ENCODE peak calls at places on chromosomes 4 and X, in four cellular contexts. W is SK-N-SH, M is GM12878, K is neural progenitor cell. S is an unnamed sample. For H3K36me3, the result is how much of the 10 kb centered on the place peaks cover.

GRCh38 chrX:24117288-24117687 is 32.2 kb upstream of the ZFX start:
- DNase-seq in K (no peak), M (no peak), W (no peak), S (no peak)

GRCh38 chr4:52317361-52317879 is 266.3 kb downstream of the SPATA18 start:
- DNase-seq in W (no peak), M (no peak), K (no peak), S (no peak)

GRCh38 chr4:7771056-7771455 is 168.6 kb downstream of the AFAP1 start:
- DNase-seq in K (no peak), M (no peak), W (no peak), S (no peak)

GRCh38 chr4:1035510-1035909 is 24.1 kb downstream of the FGFRL1 start:
- DNase-seq in W (no peak), K (no peak), M (no peak), S (no peak)

GRCh38 chr4:123168812-123169211 is 227.8 kb upstream of the SPRY1 start:
- DNase-seq in M (no peak), K (no peak), W (no peak), S (peak)

GRCh38 chr4:8422786-8423185 is 17.7 kb downstream of the ACOX3 start:
- DNase-seq in M (no peak), W (no peak), K (no peak), S (no peak)

GRCh38 chr4:18422685-18423084 is 401.1 kb upstream of the LCORL start:
- DNase-seq in K (no peak), M (no peak), W (no peak), S (no peak)

GRCh38 chrX:71930298-71930697 is 19.7 kb downstream of the NHSL2 start:
- DNase-seq in K (no peak), M (no peak), W (no peak), S (no peak)

GRCh38 chr4:84681488-84682274 is 98.8 kb downstream of the CDS1 start:
- DNase-seq in W (no peak), K (peak), M (no peak), S (peak)

GRCh38 chr4:14925471-14925870 is 76.8 kb upstream of the CPEB2 start:
- DNase-seq in K (no peak), W (no peak), M (no peak), S (no peak)

GRCh38 chr4:88458091-88458740 is 1.3 kb downstream of the HERC5 start:
- DNase-seq in M (no peak), W (no peak), K (no peak), S (no peak)

GRCh38 chr4:171924761-171925376 is 111.7 kb downstream of the GALNTL6 start:
- DNase-seq in W (no peak), K (peak), M (no peak), S (no peak)

GRCh38 chrX:154114652-154115051 is 17.1 kb upstream of the MECP2 start:
- DNase-seq in M (no peak), W (no peak), K (no peak), S (no peak)

GRCh38 chr4:80295841-80296240 is 29.4 kb downstream of the FGF5 start:
- DNase-seq in K (no peak), M (no peak), W (no peak), S (no peak)

GRCh38 chrX:112651766-112652165 is 28.0 kb downstream of the LHFPL1 start:
- DNase-seq in K (no peak), M (no peak), W (no peak), S (no peak)

GRCh38 chr4:86218721-86219481 is 141.0 kb downstream of the MAPK10 start:
- DNase-seq in W (peak), M (no peak), K (peak), S (no peak)

GRCh38 chr4:123870283-123870876 is 473.8 kb downstream of the SPRY1 start:
- DNase-seq in W (no peak), M (no peak), K (no peak), S (no peak)

GRCh38 chr4:99485212-99485611 is 25.6 kb upstream of the C4orf17 start:
- DNase-seq in M (no peak), K (no peak), W (no peak), S (no peak)

GRCh38 chrX:38857736-38858432 is 56.6 kb downstream of the MID1IP1 start:
- DNase-seq in W (no peak), K (no peak), M (no peak), S (no peak)

GRCh38 chrX:13432776-13433605 is 113.1 kb upstream of the ATXN3L start:
- DNase-seq in W (no peak), K (no peak), M (no peak), S (no peak)

GRCh38 chrX:95058815-95059214 is 1384.8 kb downstream of the FAM133A start:
- DNase-seq in K (no peak), M (no peak), W (no peak), S (no peak)

GRCh38 chr4:105462042-105462421 is 11.8 kb downstream of the PPA2 start:
- DNase-seq in M (no peak), K (no peak), W (no peak), S (no peak)

GRCh38 chrX:270848-271367 is 10.3 kb upstream of the PLCXD1 start:
- DNase-seq in M (no peak), K (no peak), W (no peak), S (no peak)

GRCh38 chrX:47361538-47362511 is 8.6 kb upstream of the ZNF157 start:
- DNase-seq in W (peak), M (peak), K (peak), S (peak)

GRCh38 chrX:153722704-153723350 is 1.4 kb downstream of the BCAP31 start:
- DNase-seq in K (no peak), M (no peak), W (no peak), S (no peak)

GRCh38 chr4:147160908-147161513 is 215.3 kb upstream of the TTC29 start:
- DNase-seq in K (peak), M (no peak), W (peak), S (peak)
- H2AFZ ChIP-seq in K (no peak), M (no peak), W (no peak), S (no peak)

GRCh38 chr4:184498598-184498997 is 24.2 kb upstream of the IRF2 start:
- DNase-seq in K (no peak), M (no peak), W (no peak), S (no peak)

GRCh38 chr4:184503869-184504300 is 29.5 kb upstream of the IRF2 start:
- DNase-seq in M (no peak), W (no peak), K (no peak), S (no peak)

GRCh38 chr4:184506527-184507121 is 32.3 kb upstream of the IRF2 start:
- DNase-seq in K (no peak), M (peak), W (peak), S (peak)

GRCh38 chr4:184504385-184504784 is 30.0 kb upstream of the IRF2 start:
- DNase-seq in M (no peak), W (no peak), K (no peak), S (no peak)
- H3K36me3 ChIP-seq in M (under half), W (under half), K (under half), S (under half)

GRCh38 chrX:66016905-66017658 is 22.8 kb downstream of the VSIG4 start:
- DNase-seq in K (no peak), W (no peak), M (no peak), S (no peak)
- H3K4me3 ChIP-seq in K (no peak), W (no peak), M (peak), S (no peak)

GRCh38 chr4:5980436-5981155 is 37.6 kb downstream of the C4orf50 start:
- DNase-seq in M (no peak), K (no peak), W (peak), S (no peak)

GRCh38 chr4:5976921-5977320 is 41.3 kb downstream of the C4orf50 start:
- DNase-seq in W (no peak), K (no peak), M (no peak), S (no peak)

GRCh38 chr4:5979981-5980380 is 38.2 kb downstream of the C4orf50 start:
- DNase-seq in W (peak), M (no peak), K (peak), S (peak)

GRCh38 chr4:5984843-5985242 is 33.4 kb downstream of the C4orf50 start:
- DNase-seq in W (no peak), M (no peak), K (no peak), S (no peak)

DNA sequence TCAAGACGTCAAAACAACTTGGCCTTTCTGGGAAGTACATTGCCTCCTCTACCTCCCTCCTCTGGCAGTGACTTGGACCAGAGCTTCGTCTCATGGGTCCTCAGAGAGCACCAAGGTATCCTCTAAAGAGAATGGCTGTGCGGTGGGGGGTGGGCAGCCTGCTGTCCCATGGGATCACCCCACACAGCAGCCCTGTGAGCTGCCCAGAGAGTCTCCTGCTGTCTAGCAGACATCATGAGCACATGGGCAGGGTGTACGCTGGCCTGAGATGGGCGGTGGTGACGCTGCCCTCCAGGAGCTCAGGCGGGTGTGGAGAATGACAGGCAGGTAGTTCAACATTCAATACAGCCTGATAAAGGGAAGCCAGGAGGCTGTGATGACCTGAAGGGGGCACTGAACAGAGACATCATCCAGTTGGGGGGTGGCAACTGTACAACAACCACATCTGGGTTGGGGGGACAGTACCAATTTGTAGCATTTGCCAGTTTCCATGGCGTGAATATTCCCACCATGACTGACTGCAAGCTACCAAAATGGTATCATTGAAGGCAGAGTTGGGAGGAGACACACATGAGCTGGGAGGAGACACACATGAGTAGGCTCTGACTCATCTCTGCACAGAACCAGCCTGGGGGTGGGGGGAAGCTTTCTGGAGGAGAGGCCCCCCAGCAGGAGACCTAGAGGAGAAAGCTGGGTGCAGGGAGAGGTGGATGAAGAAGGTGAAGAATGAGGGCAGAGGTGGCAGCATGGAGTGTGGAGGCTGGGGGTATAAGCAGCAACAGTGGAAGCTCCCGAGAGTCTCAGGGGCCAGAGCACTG is 35.9 kb downstream of the C4orf50 start:
- DNase-seq in W (no peak), M (no peak), K (no peak), S (no peak)
- H2AFZ ChIP-seq in W (no peak), M (no peak), K (no peak), S (no peak)

S was measured in MM.1S.